ENCODE peak calls at places on chromosomes 5 and 9, in five cellular contexts. H, Z, D, G and R are unnamed samples.

GRCh38 chr9:79699479-79699878 is 127.7 kb downstream of the TLE4 start:
- DNase-seq in H (no peak), G (no peak), D (no peak), Z (no peak), R (no peak)

GRCh38 chr5:39517800-39518199 is 93.0 kb upstream of the DAB2 start:
- DNase-seq in D (no peak), Z (no peak), G (no peak), H (no peak), R (no peak)

GRCh38 chr5:119070578-119070827 is 384 bp upstream of the DMXL1 start:
- DNase-seq in H (no peak), D (no peak), Z (peak), G (no peak), R (peak)

GRCh38 chr9:111866976-111867375 is 29.6 kb upstream of the UGCG start:
- DNase-seq in G (no peak), D (no peak), Z (no peak), H (no peak), R (no peak)

GRCh38 chr9:3916984-3917383 is 382.9 kb downstream of the GLIS3 start:
- DNase-seq in G (no peak), Z (no peak), H (no peak), D (no peak), R (no peak)

GRCh38 chr5:5387789-5388188 is 34.7 kb upstream of the ICE1 start:
- DNase-seq in G (no peak), D (no peak), Z (no peak), H (no peak), R (no peak)

GRCh38 chr9:132411091-132411508 is 1.1 kb downstream of the CFAP77 start:
- DNase-seq in H (peak), Z (peak), G (peak), D (peak), R (peak)

GRCh38 chr5:67246108-67246507 is 49.5 kb upstream of the CD180 start:
- DNase-seq in Z (no peak), D (peak), G (no peak), H (no peak), R (no peak)

GRCh38 chr5:34715711-34716110 is 59.6 kb downstream of the RAI14 start:
- DNase-seq in Z (no peak), G (no peak), D (no peak), H (no peak), R (no peak)

GRCh38 chr5:137728048-137728447 is 7.8 kb downstream of the KLHL3 start:
- DNase-seq in D (no peak), H (no peak), Z (no peak), G (no peak), R (no peak)

GRCh38 chr5:139105621-139106071 is 92.5 kb downstream of the SIL1 start:
- DNase-seq in H (peak), D (no peak), Z (no peak), G (no peak), R (no peak)

GRCh38 chr5:76325876-76326491 is 77.1 kb upstream of the IQGAP2 start:
- DNase-seq in G (no peak), H (no peak), D (no peak), Z (peak), R (peak)

GRCh38 chr9:129445794-129446306 is 175.1 kb downstream of the C9orf50 start:
- DNase-seq in D (no peak), Z (no peak), G (no peak), H (no peak), R (no peak)

GRCh38 chr5:175478384-175479124 is at the start of gene SFXN1:
- DNase-seq in D (peak), H (peak), G (peak), Z (peak), R (peak)

GRCh38 chr9:92328225-92328624 is 2.5 kb downstream of the CENPP start:
- DNase-seq in H (no peak), G (no peak), Z (no peak), D (no peak), R (no peak)

GRCh38 chr9:35978792-35979191 is 20.8 kb upstream of the OR2S2 start:
- DNase-seq in G (no peak), D (no peak), Z (no peak), H (no peak), R (no peak)

GRCh38 chr5:88734191-88734640 is 148.8 kb downstream of the MEF2C start:
- DNase-seq in G (no peak), D (no peak), Z (peak), H (no peak), R (no peak)
- H3K27ac ChIP-seq in G (no peak), D (peak), Z (peak), H (no peak), R (peak)

GRCh38 chr9:34254141-34254913 is 74.7 kb downstream of the KIF24 start:
- DNase-seq in D (no peak), Z (no peak), G (no peak), H (peak), R (no peak)
- TF ChIP-seq POLR2A in D (no peak), Z (no peak), G (no peak), H (no peak), R (no peak)

GRCh38 chr9:114003756-114004155 is 74.3 kb downstream of the AMBP start:
- DNase-seq in Z (no peak), H (no peak), G (peak), D (no peak), R (peak)

GRCh38 chr9:114005371-114006154 is 72.5 kb downstream of the AMBP start:
- DNase-seq in H (no peak), D (peak), G (peak), Z (no peak), R (peak)

GRCh38 chr9:114002271-114002985 is 75.7 kb downstream of the AMBP start:
- DNase-seq in Z (no peak), G (peak), H (no peak), D (peak), R (peak)

GRCh38 chr9:114002986-114003740 is 74.9 kb downstream of the AMBP start:
- DNase-seq in G (peak), H (no peak), Z (no peak), D (peak), R (no peak)

DNA sequence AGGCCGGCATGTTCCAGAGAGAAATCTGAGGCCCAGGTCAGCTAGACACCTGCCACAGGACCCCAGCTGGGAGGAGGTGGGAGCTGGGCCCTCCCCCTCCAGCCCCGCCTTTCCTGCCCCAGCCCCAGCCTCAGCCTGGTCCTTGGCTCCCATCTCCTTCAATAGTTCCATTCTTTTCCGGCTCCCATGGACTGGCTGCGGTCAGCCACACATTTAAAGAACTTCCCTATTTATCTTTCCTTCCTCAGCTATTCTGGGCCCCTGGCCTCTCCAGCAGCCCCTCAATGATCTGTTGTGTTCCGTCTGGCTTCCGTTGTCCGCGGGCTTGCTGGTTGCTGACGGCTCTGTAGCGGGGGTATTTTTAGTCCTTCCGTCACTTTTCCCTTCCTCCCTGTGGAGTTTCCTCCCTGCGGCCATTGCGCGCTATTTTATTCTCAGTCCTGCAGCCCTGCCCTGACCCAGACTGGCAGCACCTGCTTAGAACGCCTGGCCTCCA is 73.8 kb downstream of the AMBP start:
- DNase-seq in Z (no peak), H (no peak), G (peak), D (peak), R (peak)
- H3K27ac ChIP-seq in Z (peak), H (peak), G (no peak), D (no peak), R (peak)

DNA sequence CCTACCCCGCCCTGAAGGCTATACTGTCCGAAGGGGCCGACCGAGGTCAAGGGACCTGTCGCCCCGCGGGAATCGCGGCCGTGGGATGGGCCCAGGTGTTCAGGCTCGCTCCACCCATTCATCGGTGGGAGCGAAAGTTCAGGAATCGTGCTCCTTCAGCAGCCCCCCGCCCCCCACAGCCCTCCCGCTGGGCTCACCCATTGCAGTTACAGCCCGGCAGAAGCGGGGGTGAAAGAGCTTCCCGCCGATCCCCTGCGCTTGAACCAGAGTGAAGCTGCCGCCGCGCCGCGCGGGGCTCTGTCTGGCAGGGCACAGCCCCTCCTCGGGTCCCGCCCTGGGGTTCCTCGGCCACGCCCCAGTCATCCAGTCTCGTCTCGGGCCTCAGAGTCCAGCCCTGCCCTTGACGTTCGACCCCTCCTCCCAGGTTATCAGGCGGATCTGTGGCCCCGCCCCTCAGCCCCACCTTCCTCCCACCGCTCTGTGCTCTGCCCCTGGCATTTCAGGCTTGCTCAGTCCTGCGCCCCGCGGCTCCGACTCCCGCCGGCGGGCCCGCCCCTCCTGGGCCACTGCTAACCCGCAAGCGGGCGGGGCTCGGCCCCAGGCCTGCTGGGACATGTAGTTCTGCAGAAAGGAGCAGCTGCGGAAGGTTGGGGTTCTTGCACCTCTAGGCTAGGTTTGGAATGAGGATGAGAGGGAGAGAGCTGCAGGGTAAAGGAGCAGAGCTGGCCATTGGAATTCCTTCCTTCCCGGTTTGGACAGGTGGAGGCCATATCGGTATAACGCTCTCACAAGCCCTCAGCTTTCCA is at the start of gene MYORG:
- DNase-seq in H (peak), D (peak), Z (peak), G (peak), R (peak)
- TF ChIP-seq POLR2A in H (peak), D (peak), Z (peak), G (no peak), R (peak)

GRCh38 chr5:52989781-52990530 is 804 bp downstream of the ITGA2 start:
- DNase-seq in G (peak), H (peak), D (peak), Z (peak), R (peak)

GRCh38 chr5:52989025-52989780 is at the start of gene ITGA2:
- DNase-seq in H (peak), D (peak), G (peak), Z (peak), R (no peak)

GRCh38 chr5:52990531-52990925 is 1.4 kb downstream of the ITGA2 start:
- DNase-seq in Z (no peak), D (no peak), G (no peak), H (no peak), R (no peak)

GRCh38 chr5:52987711-52988329 is 1.3 kb upstream of the ITGA2 start:
- DNase-seq in D (no peak), Z (no peak), H (no peak), G (no peak), R (no peak)

DNA sequence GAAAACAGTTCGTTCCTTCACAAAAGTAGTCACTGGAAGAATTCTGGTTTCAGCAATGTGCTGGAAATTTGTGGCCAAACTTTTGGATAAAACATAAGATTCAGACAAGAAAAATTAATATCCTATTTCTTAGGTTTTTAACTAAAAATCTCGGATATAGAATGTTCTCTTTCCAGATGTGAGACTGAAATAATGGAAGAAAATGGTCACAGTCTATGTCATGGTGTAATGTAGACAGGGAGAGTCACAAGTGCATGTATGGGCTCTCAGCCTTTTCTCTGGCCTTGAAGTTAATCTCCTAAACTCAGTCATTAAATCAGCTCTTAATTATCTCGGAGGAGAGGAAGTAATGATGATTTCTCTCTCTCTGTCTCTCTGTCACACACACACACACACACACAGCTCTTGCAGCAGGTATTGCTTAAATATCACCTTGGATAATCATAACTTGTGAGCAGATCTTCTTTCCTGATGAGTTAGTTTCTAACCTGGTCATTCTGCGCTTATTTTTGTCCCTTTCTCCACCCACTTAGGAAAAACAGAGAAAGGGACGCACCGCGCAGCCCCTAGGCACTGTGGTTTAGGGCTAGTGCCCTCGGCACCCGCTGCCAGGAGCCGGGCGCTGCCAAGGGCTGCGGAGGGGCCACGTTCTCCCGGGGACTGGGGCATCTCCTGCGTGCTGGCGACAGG is 672 bp upstream of the ITGA2 start:
- DNase-seq in H (no peak), G (no peak), Z (no peak), D (no peak), R (no peak)
- H3K27ac ChIP-seq in H (peak), G (peak), Z (peak), D (no peak), R (peak)

GRCh38 chr5:177308740-177309139 is 3.0 kb downstream of the MXD3 start:
- DNase-seq in H (no peak), G (no peak), D (no peak), Z (no peak), R (no peak)

GRCh38 chr5:177307544-177308363 is 3.9 kb downstream of the MXD3 start:
- DNase-seq in H (peak), G (no peak), D (no peak), Z (no peak), R (no peak)

GRCh38 chr5:177304392-177305119 is 957 bp downstream of the PRELID1 start:
- DNase-seq in D (no peak), H (no peak), G (no peak), Z (peak), R (peak)

GRCh38 chr5:177309351-177310191 is 2.1 kb downstream of the MXD3 start:
- DNase-seq in H (no peak), Z (peak), G (peak), D (no peak), R (peak)

GRCh38 chr5:177306674-177307543 is 3.3 kb downstream of the PRELID1 start:
- DNase-seq in D (no peak), Z (no peak), G (no peak), H (no peak), R (no peak)
- TF ChIP-seq POLR2A in D (no peak), Z (no peak), G (no peak), H (no peak), R (no peak)